ENCODE peak calls at places on chromosomes 2 and 18, in four cellular contexts. J is HL-60, K is GM12878, D is K562. T is an unnamed sample.

GRCh38 chr2:240647503-240648154 is 22.3 kb downstream of the GPR35 start:
- DNase-seq in K (no peak), D (no peak), J (no peak), T (no peak)

GRCh38 chr2:209458018-209458979 is 34.5 kb downstream of the MAP2 start:
- DNase-seq in D (no peak), K (no peak), J (no peak), T (no peak)

GRCh38 chr2:16250886-16251285 is 310.5 kb downstream of the MYCN start:
- DNase-seq in D (no peak), K (no peak), J (no peak), T (no peak)

GRCh38 chr18:75223687-75224347 is 13.2 kb downstream of the TSHZ1 start:
- DNase-seq in J (peak), D (no peak), K (no peak), T (no peak)

GRCh38 chr2:99841749-99842148 is 300.6 kb downstream of the AFF3 start:
- DNase-seq in D (no peak), J (no peak), K (no peak), T (no peak)

GRCh38 chr2:102000813-102001766 is 9.3 kb downstream of the IL1R2 start:
- DNase-seq in J (no peak), K (no peak), D (no peak), T (no peak)

GRCh38 chr2:188551671-188552070 is 260.0 kb downstream of the GULP1 start:
- DNase-seq in K (no peak), D (no peak), J (no peak), T (no peak)

GRCh38 chr2:232551776-232552175 is 1.3 kb downstream of the EIF4E2 start:
- DNase-seq in D (no peak), K (no peak), J (no peak), T (no peak)

GRCh38 chr2:24359129-24359528 is 1.2 kb downstream of the ITSN2 start:
- DNase-seq in K (no peak), D (no peak), J (no peak), T (no peak)

GRCh38 chr2:229297284-229297683 is 26.2 kb upstream of the PID1 start:
- DNase-seq in J (peak), D (no peak), K (no peak), T (no peak)

GRCh38 chr18:37537868-37538525 is 27.6 kb downstream of the CELF4 start:
- DNase-seq in J (peak), D (peak), K (no peak), T (peak)

GRCh38 chr2:112153501-112153900 is 15.3 kb downstream of the FBLN7 start:
- DNase-seq in D (no peak), J (no peak), K (no peak), T (no peak)

GRCh38 chr2:179383975-179384374 is 119.3 kb upstream of the SESTD1 start:
- DNase-seq in K (no peak), D (no peak), J (no peak), T (no peak)

GRCh38 chr2:239951825-239952224 is 73.3 kb downstream of the NDUFA10 start:
- DNase-seq in D (no peak), K (no peak), J (no peak), T (no peak)

GRCh38 chr2:215749092-215749957 is 264.0 kb downstream of the MREG start:
- DNase-seq in K (no peak), J (no peak), D (no peak), T (no peak)

GRCh38 chr2:127229555-127229954 is 9.5 kb upstream of the CYP27C1 start:
- DNase-seq in D (no peak), K (no peak), J (no peak), T (no peak)

GRCh38 chr2:43269074-43269572 is 42.7 kb upstream of the ZFP36L2 start:
- DNase-seq in K (no peak), D (peak), J (no peak), T (no peak)

GRCh38 chr2:238846503-238847431 is 1.1 kb upstream of the TWIST2 start:
- DNase-seq in J (no peak), D (no peak), K (no peak), T (no peak)

GRCh38 chr2:170770008-170770303 is 222 bp upstream of the ERICH2 start:
- DNase-seq in D (no peak), K (no peak), J (no peak), T (no peak)

GRCh38 chr2:168589236-168589635 is 133.2 kb downstream of the CERS6 start:
- DNase-seq in K (no peak), J (no peak), D (no peak), T (no peak)

GRCh38 chr2:172253190-172254052 is 150.7 kb upstream of the DLX2 start:
- DNase-seq in D (peak), J (no peak), K (no peak), T (no peak)

GRCh38 chr2:20569464-20570223 is 81.3 kb downstream of the HS1BP3 start:
- DNase-seq in J (no peak), K (no peak), D (no peak), T (no peak)
- TF ChIP-seq SPI1 in J (no peak), K (no peak), D (no peak), T (no peak)

GRCh38 chr2:66331176-66331575 is 103.7 kb upstream of the MEIS1 start:
- DNase-seq in D (no peak), J (no peak), K (no peak), T (no peak)
- TF ChIP-seq POLR2AphosphoS5 in D (no peak), J (no peak), K (no peak), T (no peak)

DNA sequence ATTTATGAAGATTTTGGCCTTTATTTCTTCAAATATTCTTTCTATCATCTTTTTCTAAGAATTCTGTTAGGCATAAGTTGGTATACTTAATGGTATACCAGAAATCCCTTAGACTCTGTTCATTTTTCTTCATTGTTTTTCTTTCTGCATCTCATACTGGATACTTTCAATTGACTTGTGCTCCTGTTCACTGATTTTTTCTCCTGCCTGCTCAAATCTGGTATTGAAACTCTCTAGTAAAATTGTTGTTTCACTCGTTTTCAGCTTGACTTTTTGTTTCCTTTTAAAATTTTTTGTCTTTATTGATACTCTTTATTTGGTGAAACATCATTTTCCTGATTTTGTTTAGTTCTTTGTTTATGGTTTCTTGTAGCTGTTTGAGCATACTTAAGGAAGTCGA is 243.2 kb downstream of the TRIB2 start:
- DNase-seq in K (no peak), J (no peak), D (no peak), T (no peak)
- TF ChIP-seq SPI1 in K (no peak), J (no peak), D (no peak), T (no peak)

GRCh38 chr2:10658914-10659257 is 30.9 kb downstream of the NOL10 start:
- DNase-seq in K (no peak), J (no peak), D (no peak), T (no peak)
- TF ChIP-seq POLR2AphosphoS5 in K (no peak), J (no peak), D (no peak), T (no peak)

GRCh38 chr2:187056416-187057333 is 207.7 kb upstream of the ZSWIM2 start:
- DNase-seq in D (no peak), K (no peak), J (no peak), T (no peak)

GRCh38 chr2:187051350-187051749 is 202.4 kb upstream of the ZSWIM2 start:
- DNase-seq in D (no peak), K (no peak), J (no peak), T (no peak)

GRCh38 chr2:187055463-187055862 is 206.5 kb upstream of the ZSWIM2 start:
- DNase-seq in D (no peak), J (peak), K (no peak), T (no peak)

GRCh38 chr2:187057466-187057865 is 208.5 kb upstream of the ZSWIM2 start:
- DNase-seq in K (no peak), D (no peak), J (no peak), T (no peak)

DNA sequence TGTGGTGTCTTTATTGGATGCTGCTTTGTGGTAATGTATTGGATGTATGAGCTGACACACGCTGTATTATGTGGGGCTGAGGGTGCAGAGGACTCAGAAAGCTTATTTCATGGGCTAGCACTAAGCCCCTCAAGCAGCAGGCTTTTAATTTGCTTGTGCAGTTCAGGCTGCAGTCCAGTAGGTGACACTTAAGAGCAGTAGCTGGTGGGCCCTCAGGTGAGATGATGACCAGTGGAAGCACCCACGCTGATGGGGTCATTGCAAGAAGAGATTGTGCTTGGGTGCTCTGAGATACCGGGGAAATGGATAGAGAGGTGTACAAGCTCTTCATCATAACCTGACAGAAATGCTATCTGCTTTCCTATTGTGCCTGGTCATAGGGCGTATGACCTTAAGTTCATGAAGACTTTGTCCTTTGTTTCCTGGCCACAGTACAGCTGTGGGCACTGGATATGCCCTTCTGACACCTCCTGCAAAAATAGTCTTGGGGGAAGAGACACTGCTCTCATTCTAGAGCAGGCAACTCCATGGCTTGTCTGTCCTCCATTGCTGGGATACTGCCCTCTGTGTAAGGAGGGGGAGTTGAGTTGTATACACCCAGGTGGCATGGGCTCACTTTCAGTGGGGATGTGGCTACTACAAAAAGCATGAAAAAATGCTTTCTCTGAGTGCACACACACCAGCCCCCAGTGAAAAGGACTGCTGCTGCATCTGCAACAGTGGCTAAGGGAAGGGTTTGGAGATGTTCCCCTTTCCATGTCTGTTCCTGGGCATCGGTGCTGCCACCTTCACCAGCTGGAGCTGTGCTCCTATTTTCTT is 205.7 kb upstream of the ZSWIM2 start:
- DNase-seq in K (no peak), D (no peak), J (no peak), T (no peak)
- TF ChIP-seq SPI1 in K (no peak), D (no peak), J (no peak), T (no peak)